ENCODE peak calls at places on chromosomes 2 and 18, in nine cellular contexts. B, W, U, H, Z, V, M, R and D are unnamed samples.

GRCh38 chr18:36903215-36903928 is 74.4 kb downstream of the KIAA1328 start:
- DNase-seq in B (no peak), W (no peak), U (peak), H (no peak), Z (no peak), V (no peak), M (no peak), R (no peak), D (no peak)

GRCh38 chr2:127218843-127219715 is 1.0 kb downstream of the CYP27C1 start:
- DNase-seq in B (no peak), W (no peak), U (peak), H (no peak), Z (no peak), V (no peak), M (no peak), R (no peak), D (no peak)

GRCh38 chr2:48624696-48625095 is 7.0 kb downstream of the GTF2A1L start:
- DNase-seq in B (no peak), W (no peak), U (no peak), H (no peak), Z (no peak), V (no peak), M (no peak), R (no peak), D (no peak)

GRCh38 chr18:31244737-31245432 is 73.1 kb upstream of the DSG1 start:
- DNase-seq in B (no peak), W (no peak), U (no peak), H (no peak), Z (no peak), V (no peak), M (no peak), R (no peak), D (no peak)

GRCh38 chr2:113105047-113105446 is 22.4 kb upstream of the IL1RN start:
- DNase-seq in B (no peak), W (peak), U (peak), H (no peak), Z (peak), V (no peak), M (no peak), R (no peak), D (no peak)

GRCh38 chr2:100691846-100692245 is 128.1 kb upstream of the NPAS2 start:
- DNase-seq in B (no peak), W (no peak), U (no peak), H (no peak), Z (no peak), V (no peak), M (no peak), R (no peak), D (no peak)

GRCh38 chr18:66874812-66875474 is 271.1 kb upstream of the CDH19 start:
- DNase-seq in B (no peak), W (no peak), U (no peak), H (no peak), Z (no peak), V (no peak), M (no peak), R (no peak), D (no peak)

GRCh38 chr2:132690664-132691303 is 20.8 kb upstream of the LYPD1 start:
- DNase-seq in B (no peak), W (no peak), U (no peak), H (no peak), Z (no peak), V (no peak), M (no peak), R (no peak), D (no peak)

GRCh38 chr2:124978597-124978996 is 953.5 kb downstream of the CNTNAP5 start:
- DNase-seq in B (no peak), W (no peak), U (no peak), H (peak), Z (no peak), V (no peak), M (no peak), R (no peak), D (no peak)

GRCh38 chr2:204881519-204882111 is 336.3 kb downstream of the PARD3B start:
- DNase-seq in B (peak), W (peak), U (no peak), H (no peak), Z (peak), V (no peak), M (no peak), R (no peak), D (no peak)

GRCh38 chr18:42028232-42028832 is 73.3 kb downstream of the PIK3C3 start:
- DNase-seq in B (no peak), W (peak), U (peak), H (peak), Z (peak), V (peak), M (no peak), R (no peak), D (peak)

GRCh38 chr2:224884188-224884587 is 158.1 kb downstream of the DOCK10 start:
- DNase-seq in B (no peak), W (no peak), U (peak), H (peak), Z (no peak), V (no peak), M (no peak), R (no peak), D (peak)

GRCh38 chr2:174694920-174695319 is 69.4 kb downstream of the CHRNA1 start:
- DNase-seq in B (no peak), W (no peak), U (no peak), H (no peak), Z (no peak), V (no peak), M (no peak), R (no peak), D (no peak)

GRCh38 chr18:12769644-12770440 is 67.0 kb downstream of the PSMG2 start:
- DNase-seq in B (no peak), W (no peak), U (peak), H (no peak), Z (no peak), V (no peak), M (no peak), R (no peak), D (no peak)

GRCh38 chr2:52810460-52810859 is 957.1 kb upstream of the CHAC2 start:
- DNase-seq in B (no peak), W (no peak), U (peak), H (peak), Z (no peak), V (no peak), M (no peak), R (no peak), D (peak)

GRCh38 chr2:127161176-127162136 is 54.5 kb upstream of the BIN1 start:
- DNase-seq in B (no peak), W (no peak), U (no peak), H (peak), Z (no peak), V (peak), M (no peak), R (no peak), D (no peak)

GRCh38 chr2:99488999-99489757 is 639 bp downstream of the REV1 start:
- DNase-seq in B (peak), W (peak), U (peak), H (peak), Z (peak), V (peak), M (peak), R (peak), D (peak)

GRCh38 chr18:79944746-79945117 is 6.7 kb downstream of the SLC66A2 start:
- DNase-seq in B (no peak), W (no peak), U (no peak), H (no peak), Z (no peak), V (peak), M (no peak), R (no peak), D (no peak)

GRCh38 chr2:9392895-9393757 is 30.2 kb downstream of the ITGB1BP1 start:
- DNase-seq in B (no peak), W (no peak), U (no peak), H (no peak), Z (no peak), V (no peak), M (peak), R (no peak), D (no peak)

GRCh38 chr2:58336416-58336815 is 95.3 kb upstream of the FANCL start:
- DNase-seq in B (no peak), W (no peak), U (no peak), H (no peak), Z (no peak), V (no peak), M (peak), R (no peak), D (no peak)

GRCh38 chr18:14935210-14935609 is 187.2 kb downstream of the ANKRD30B start:
- DNase-seq in B (no peak), W (no peak), U (no peak), H (no peak), Z (no peak), V (no peak), M (no peak), R (no peak), D (no peak)

GRCh38 chr2:175156534-175156933 is 11.5 kb downstream of the ATF2 start:
- DNase-seq in B (no peak), W (no peak), U (peak), H (no peak), Z (no peak), V (peak), M (peak), R (no peak), D (peak)

GRCh38 chr2:64404002-64404731 is 49.8 kb upstream of the LGALSL start:
- DNase-seq in B (no peak), W (no peak), U (peak), H (no peak), Z (no peak), V (peak), M (peak), R (no peak), D (no peak)

GRCh38 chr2:105688946-105689345 is 55.8 kb upstream of the NCK2 start:
- DNase-seq in B (no peak), W (no peak), U (no peak), H (no peak), Z (no peak), V (no peak), M (no peak), R (no peak), D (no peak)